ENCODE peak calls at places on chromosomes 5 and 9, in five cellular contexts. One of them, this sample, is unnamed. For H3K4me1, the result is how much of the 10 kb centered on the place peaks cover.

GRCh38 chr9:33180526-33181184 is 13.5 kb upstream of the B4GALT1 start:
- DNase-seq in IMR-90: peak
- DNase-seq in suprapubic skin: no peak
- DNase-seq in uterus: no peak
- DNase-seq in spleen: no peak
- DNase-seq in this sample: no peak

GRCh38 chr5:56264417-56265025 is 31.4 kb upstream of the ANKRD55 start:
- DNase-seq in uterus: no peak
- DNase-seq in suprapubic skin: no peak
- DNase-seq in IMR-90: peak
- DNase-seq in spleen: no peak
- DNase-seq in this sample: no peak

GRCh38 chr9:30673132-30673531 is 1711.3 kb upstream of the ACO1 start:
- DNase-seq in spleen: no peak
- DNase-seq in suprapubic skin: no peak
- DNase-seq in uterus: no peak
- DNase-seq in IMR-90: no peak
- DNase-seq in this sample: no peak

GRCh38 chr9:136856541-136857141 is 4.5 kb downstream of the MAMDC4 start:
- DNase-seq in spleen: peak
- DNase-seq in uterus: no peak
- DNase-seq in IMR-90: no peak
- DNase-seq in suprapubic skin: peak
- DNase-seq in this sample: peak

GRCh38 chr5:9652295-9652694 is 22.1 kb upstream of the TAS2R1 start:
- DNase-seq in spleen: no peak
- DNase-seq in IMR-90: no peak
- DNase-seq in uterus: no peak
- DNase-seq in suprapubic skin: no peak
- DNase-seq in this sample: no peak

GRCh38 chr9:135780626-135781025 is 78.6 kb downstream of the KCNT1 start:
- DNase-seq in IMR-90: no peak
- DNase-seq in uterus: no peak
- DNase-seq in spleen: no peak
- DNase-seq in suprapubic skin: no peak
- DNase-seq in this sample: no peak

GRCh38 chr9:123536455-123536868 is 180.5 kb downstream of the CRB2 start:
- DNase-seq in IMR-90: no peak
- DNase-seq in spleen: no peak
- DNase-seq in uterus: no peak
- DNase-seq in suprapubic skin: no peak
- DNase-seq in this sample: no peak

GRCh38 chr5:96262105-96262504 is 170.9 kb downstream of the PCSK1 start:
- DNase-seq in spleen: no peak
- DNase-seq in IMR-90: no peak
- DNase-seq in suprapubic skin: no peak
- DNase-seq in uterus: no peak
- DNase-seq in this sample: no peak

GRCh38 chr5:110865400-110866094 is 126.7 kb downstream of the SLC25A46 start:
- DNase-seq in uterus: no peak
- DNase-seq in IMR-90: peak
- DNase-seq in spleen: no peak
- DNase-seq in suprapubic skin: no peak
- DNase-seq in this sample: no peak

GRCh38 chr9:65410926-65411325 is 125.9 kb upstream of the FOXD4L5 start:
- DNase-seq in IMR-90: no peak
- DNase-seq in uterus: no peak
- DNase-seq in suprapubic skin: no peak
- DNase-seq in spleen: peak
- DNase-seq in this sample: no peak

GRCh38 chr5:41414598-41414997 is 95.8 kb downstream of the PLCXD3 start:
- DNase-seq in suprapubic skin: no peak
- DNase-seq in uterus: peak
- DNase-seq in IMR-90: peak
- DNase-seq in spleen: no peak
- DNase-seq in this sample: no peak

GRCh38 chr5:82537646-82538306 is 259.6 kb upstream of the RPS23 start:
- DNase-seq in spleen: no peak
- DNase-seq in uterus: no peak
- DNase-seq in suprapubic skin: no peak
- DNase-seq in IMR-90: no peak
- DNase-seq in this sample: no peak

GRCh38 chr5:147857302-147858129 is 21.0 kb upstream of the SCGB3A2 start:
- DNase-seq in IMR-90: peak
- DNase-seq in uterus: peak
- DNase-seq in suprapubic skin: peak
- DNase-seq in spleen: no peak
- DNase-seq in this sample: peak

GRCh38 chr5:91541696-91542095 is 158.6 kb upstream of the ARRDC3 start:
- DNase-seq in spleen: no peak
- DNase-seq in uterus: no peak
- DNase-seq in suprapubic skin: no peak
- DNase-seq in IMR-90: peak
- DNase-seq in this sample: no peak

GRCh38 chr5:80569086-80569960 is 757 bp downstream of the ANKRD34B start:
- DNase-seq in IMR-90: no peak
- DNase-seq in spleen: peak
- DNase-seq in suprapubic skin: no peak
- DNase-seq in uterus: no peak
- DNase-seq in this sample: no peak

GRCh38 chr5:78889759-78890158 is 95.4 kb downstream of the ARSB start:
- DNase-seq in spleen: no peak
- DNase-seq in suprapubic skin: no peak
- DNase-seq in IMR-90: peak
- DNase-seq in uterus: no peak
- DNase-seq in this sample: no peak

GRCh38 chr9:108580021-108580439 is 275.8 kb downstream of the ACTL7B start:
- DNase-seq in IMR-90: no peak
- DNase-seq in suprapubic skin: peak
- DNase-seq in spleen: no peak
- DNase-seq in uterus: no peak
- DNase-seq in this sample: no peak

GRCh38 chr9:111178361-111179043 is 140.2 kb upstream of the LPAR1 start:
- DNase-seq in IMR-90: peak
- DNase-seq in spleen: no peak
- DNase-seq in uterus: no peak
- DNase-seq in suprapubic skin: no peak
- DNase-seq in this sample: no peak

GRCh38 chr5:17218353-17219005 is 1.0 kb downstream of the BASP1 start:
- DNase-seq in IMR-90: peak
- DNase-seq in uterus: peak
- DNase-seq in spleen: peak
- DNase-seq in suprapubic skin: peak
- DNase-seq in this sample: no peak

GRCh38 chr5:17727212-17727611 is 93.0 kb downstream of the TAF11L14 start:
- DNase-seq in suprapubic skin: no peak
- DNase-seq in spleen: no peak
- DNase-seq in IMR-90: no peak
- DNase-seq in uterus: no peak
- DNase-seq in this sample: no peak

GRCh38 chr9:33659915-33660314 is 135.4 kb upstream of the PRSS3 start:
- DNase-seq in spleen: no peak
- DNase-seq in uterus: no peak
- DNase-seq in IMR-90: no peak
- DNase-seq in suprapubic skin: no peak
- DNase-seq in this sample: no peak

GRCh38 chr5:141641634-141642278 is 5.0 kb downstream of the RELL2 start:
- DNase-seq in IMR-90: peak
- DNase-seq in suprapubic skin: no peak
- DNase-seq in spleen: no peak
- DNase-seq in uterus: no peak
- DNase-seq in this sample: no peak

GRCh38 chr5:115168829-115169391 is 798 bp downstream of the TRIM36 start:
- DNase-seq in uterus: no peak
- DNase-seq in IMR-90: no peak
- DNase-seq in spleen: no peak
- DNase-seq in suprapubic skin: no peak
- DNase-seq in this sample: no peak

GRCh38 chr5:89556215-89557009 is 673.4 kb upstream of the MEF2C start:
- DNase-seq in spleen: no peak
- DNase-seq in suprapubic skin: no peak
- DNase-seq in IMR-90: peak
- DNase-seq in uterus: no peak
- DNase-seq in this sample: no peak

GRCh38 chr9:96644137-96644536 is 11.0 kb downstream of the PRXL2C start:
- DNase-seq in uterus: no peak
- DNase-seq in suprapubic skin: no peak
- DNase-seq in spleen: no peak
- DNase-seq in IMR-90: no peak
- DNase-seq in this sample: no peak

GRCh38 chr9:76883341-76883740 is 22.6 kb downstream of the PRUNE2 start:
- DNase-seq in suprapubic skin: no peak
- DNase-seq in IMR-90: no peak
- DNase-seq in spleen: no peak
- DNase-seq in uterus: no peak
- DNase-seq in this sample: no peak

GRCh38 chr5:172444110-172444510 is 10.2 kb downstream of the SH3PXD2B start:
- DNase-seq in uterus: no peak
- DNase-seq in spleen: peak
- DNase-seq in IMR-90: peak
- DNase-seq in suprapubic skin: peak
- DNase-seq in this sample: no peak

GRCh38 chr5:77129386-77129785 is 42.3 kb upstream of the ZBED3 start:
- DNase-seq in uterus: peak
- DNase-seq in suprapubic skin: no peak
- DNase-seq in IMR-90: peak
- DNase-seq in spleen: no peak
- DNase-seq in this sample: no peak

GRCh38 chr5:56479701-56480304 is 246.7 kb upstream of the ANKRD55 start:
- DNase-seq in spleen: no peak
- DNase-seq in uterus: no peak
- DNase-seq in suprapubic skin: no peak
- DNase-seq in IMR-90: no peak
- DNase-seq in this sample: no peak

GRCh38 chr5:181243521-181244307 is at the start of gene RACK1:
- DNase-seq in spleen: peak
- DNase-seq in IMR-90: peak
- DNase-seq in suprapubic skin: peak
- DNase-seq in uterus: peak
- DNase-seq in this sample: peak

GRCh38 chr9:136527721-136528710 is 17.8 kb downstream of the NOTCH1 start:
- DNase-seq in suprapubic skin: no peak
- DNase-seq in spleen: no peak
- DNase-seq in uterus: no peak
- DNase-seq in IMR-90: no peak
- DNase-seq in this sample: no peak

GRCh38 chr9:72635197-72635596 is 113.8 kb downstream of the TMC1 start:
- DNase-seq in spleen: no peak
- DNase-seq in uterus: no peak
- DNase-seq in suprapubic skin: no peak
- DNase-seq in IMR-90: no peak
- DNase-seq in this sample: no peak

GRCh38 chr9:84271004-84271886 is 69.3 kb downstream of the SLC28A3 start:
- DNase-seq in IMR-90: peak
- DNase-seq in suprapubic skin: peak
- DNase-seq in spleen: peak
- DNase-seq in uterus: peak
- DNase-seq in this sample: peak

GRCh38 chr5:6759401-6759800 is 46.2 kb downstream of the TENT4A start:
- DNase-seq in uterus: no peak
- DNase-seq in IMR-90: no peak
- DNase-seq in suprapubic skin: peak
- DNase-seq in spleen: no peak
- DNase-seq in this sample: no peak

GRCh38 chr5:166338801-166339200 is 1952.6 kb upstream of the WWC1 start:
- DNase-seq in uterus: no peak
- DNase-seq in IMR-90: no peak
- DNase-seq in spleen: no peak
- DNase-seq in suprapubic skin: no peak
- DNase-seq in this sample: no peak

GRCh38 chr5:152405145-152405544 is at the start of gene NMUR2:
- DNase-seq in suprapubic skin: no peak
- DNase-seq in uterus: no peak
- DNase-seq in IMR-90: no peak
- DNase-seq in spleen: no peak
- DNase-seq in this sample: no peak

DNA sequence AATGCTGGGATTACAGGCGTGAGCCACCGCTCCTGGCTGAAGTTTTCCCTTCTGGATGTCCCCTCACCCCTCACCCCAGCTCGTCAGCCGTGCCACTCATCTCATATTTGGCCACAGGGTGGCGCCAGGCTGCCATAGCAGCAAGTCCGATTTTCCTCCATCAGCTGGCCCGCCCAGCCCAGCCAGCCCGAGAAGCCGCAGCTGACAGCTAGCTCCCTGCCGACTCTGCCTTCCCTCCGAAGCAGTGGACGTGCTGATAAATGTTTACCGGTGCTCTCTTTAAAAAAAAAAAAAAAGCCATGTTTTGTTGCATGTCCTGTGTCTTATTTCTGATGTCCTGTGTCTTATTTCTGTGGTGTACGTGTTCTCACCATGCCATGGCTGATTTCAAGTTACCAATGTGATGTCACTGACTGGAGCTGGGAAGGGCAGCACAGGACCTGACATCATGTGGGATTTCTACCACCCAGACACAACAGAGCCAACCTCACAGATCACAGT is 58.3 kb downstream of the PFDN1 start:
- DNase-seq in uterus: peak
- DNase-seq in spleen: peak
- DNase-seq in suprapubic skin: peak
- DNase-seq in IMR-90: peak
- DNase-seq in this sample: peak
- H3K27ac ChIP-seq in uterus: peak
- H3K27ac ChIP-seq in spleen: peak
- H3K27ac ChIP-seq in suprapubic skin: no peak
- H3K27ac ChIP-seq in IMR-90: no peak
- H3K27ac ChIP-seq in this sample: peak

GRCh38 chr9:134650431-134651190 is 9.0 kb downstream of the COL5A1 start:
- DNase-seq in suprapubic skin: no peak
- DNase-seq in uterus: no peak
- DNase-seq in spleen: peak
- DNase-seq in IMR-90: no peak
- DNase-seq in this sample: peak
- H3K4me1 ChIP-seq in suprapubic skin: half or more
- H3K4me1 ChIP-seq in uterus: under half
- H3K4me1 ChIP-seq in spleen: under half
- H3K4me1 ChIP-seq in IMR-90: under half
- H3K4me1 ChIP-seq in this sample: under half

DNA sequence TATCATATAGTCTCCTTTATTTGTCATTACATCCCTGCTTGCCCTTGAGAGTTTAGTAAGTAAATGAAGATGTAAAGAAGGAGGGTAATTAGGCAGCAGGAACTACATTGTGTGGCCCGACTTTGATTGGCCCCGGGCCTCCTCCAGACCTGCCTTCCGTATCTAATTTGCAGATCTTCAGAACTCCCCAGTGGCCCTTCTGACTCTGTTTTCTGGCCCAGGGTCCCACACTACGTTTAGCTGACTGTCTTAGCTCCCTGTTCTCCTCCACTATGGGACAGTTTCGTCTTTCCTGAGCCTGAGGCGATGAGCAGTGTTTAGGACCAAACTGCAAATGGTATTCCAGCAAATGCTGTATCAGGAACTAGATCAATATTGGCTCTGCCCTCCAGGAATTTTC is 21.6 kb upstream of the CTSL start:
- DNase-seq in spleen: no peak
- DNase-seq in uterus: no peak
- DNase-seq in IMR-90: no peak
- DNase-seq in suprapubic skin: no peak
- DNase-seq in this sample: no peak
- TF ChIP-seq POLR2A in spleen: no peak
- TF ChIP-seq POLR2A in uterus: no peak
- TF ChIP-seq POLR2A in IMR-90: no peak
- TF ChIP-seq POLR2A in suprapubic skin: no peak
- TF ChIP-seq POLR2A in this sample: no peak

GRCh38 chr5:140546851-140547507 is 483 bp upstream of the EIF4EBP3 start:
- DNase-seq in spleen: peak
- DNase-seq in IMR-90: no peak
- DNase-seq in uterus: no peak
- DNase-seq in suprapubic skin: peak
- DNase-seq in this sample: no peak
- H3K27ac ChIP-seq in spleen: peak
- H3K27ac ChIP-seq in IMR-90: no peak
- H3K27ac ChIP-seq in uterus: peak
- H3K27ac ChIP-seq in suprapubic skin: peak
- H3K27ac ChIP-seq in this sample: peak

This sample was measured in heart left ventricle.